ENCODE peak calls at places on chromosomes 1 and 21, in four cellular contexts. One of them, this sample, is unnamed.

GRCh38 chr1:17123196-17124045 is 4.2 kb upstream of the PADI2 start:
- DNase-seq in activated CD4-positive, alpha-beta T cell treated with anti-CD3 and anti-CD28 coated beads for 4 hours: no peak
- DNase-seq in OCI-LY7: no peak
- DNase-seq in lower lobe of right lung: no peak
- DNase-seq in this sample: no peak

GRCh38 chr1:2091611-2092604 is 41.7 kb downstream of the PRKCZ start:
- DNase-seq in activated CD4-positive, alpha-beta T cell treated with anti-CD3 and anti-CD28 coated beads for 4 hours: peak; percentile 40
- DNase-seq in OCI-LY7: peak; percentile 26
- DNase-seq in lower lobe of right lung: no peak
- DNase-seq in this sample: peak; percentile 85

GRCh38 chr1:203504400-203505250 is 10.7 kb downstream of the OPTC start:
- DNase-seq in activated CD4-positive, alpha-beta T cell treated with anti-CD3 and anti-CD28 coated beads for 4 hours: peak; percentile 84
- DNase-seq in OCI-LY7: peak; percentile 81
- DNase-seq in lower lobe of right lung: peak; percentile 82
- DNase-seq in this sample: peak; percentile 89

GRCh38 chr1:117584181-117584580 is 21.7 kb upstream of the TENT5C start:
- DNase-seq in activated CD4-positive, alpha-beta T cell treated with anti-CD3 and anti-CD28 coated beads for 4 hours: no peak
- DNase-seq in OCI-LY7: no peak
- DNase-seq in lower lobe of right lung: no peak
- DNase-seq in this sample: no peak

GRCh38 chr21:45590246-45590725 is 48.0 kb upstream of the SLC19A1 start:
- DNase-seq in activated CD4-positive, alpha-beta T cell treated with anti-CD3 and anti-CD28 coated beads for 4 hours: peak; percentile 73
- DNase-seq in OCI-LY7: peak; percentile 5
- DNase-seq in lower lobe of right lung: peak; percentile 79
- DNase-seq in this sample: peak; percentile 99

GRCh38 chr1:223230161-223230881 is 87.3 kb upstream of the TLR5 start:
- DNase-seq in activated CD4-positive, alpha-beta T cell treated with anti-CD3 and anti-CD28 coated beads for 4 hours: no peak
- DNase-seq in OCI-LY7: no peak
- DNase-seq in lower lobe of right lung: no peak
- DNase-seq in this sample: no peak

GRCh38 chr1:179825798-179826460 is 51.7 kb downstream of the TOR1AIP2 start:
- DNase-seq in activated CD4-positive, alpha-beta T cell treated with anti-CD3 and anti-CD28 coated beads for 4 hours: no peak
- DNase-seq in OCI-LY7: no peak
- DNase-seq in lower lobe of right lung: no peak
- DNase-seq in this sample: no peak

GRCh38 chr1:222644649-222645005 is 26.7 kb downstream of the MIA3 start:
- DNase-seq in activated CD4-positive, alpha-beta T cell treated with anti-CD3 and anti-CD28 coated beads for 4 hours: no peak
- DNase-seq in OCI-LY7: no peak
- DNase-seq in lower lobe of right lung: no peak
- DNase-seq in this sample: no peak

GRCh38 chr1:110070282-110070967 is at the start of gene ALX3:
- DNase-seq in activated CD4-positive, alpha-beta T cell treated with anti-CD3 and anti-CD28 coated beads for 4 hours: no peak
- DNase-seq in OCI-LY7: no peak
- DNase-seq in lower lobe of right lung: no peak
- DNase-seq in this sample: peak; percentile 58

GRCh38 chr1:197210426-197210825 is 57.6 kb upstream of the CRB1 start:
- DNase-seq in activated CD4-positive, alpha-beta T cell treated with anti-CD3 and anti-CD28 coated beads for 4 hours: no peak
- DNase-seq in OCI-LY7: no peak
- DNase-seq in lower lobe of right lung: no peak
- DNase-seq in this sample: no peak

GRCh38 chr1:206658264-206658980 is 23.1 kb downstream of the DYRK3 start:
- DNase-seq in activated CD4-positive, alpha-beta T cell treated with anti-CD3 and anti-CD28 coated beads for 4 hours: peak; percentile 29
- DNase-seq in OCI-LY7: peak; percentile 82
- DNase-seq in lower lobe of right lung: peak; percentile 71
- DNase-seq in this sample: peak; percentile 87

GRCh38 chr1:95068956-95069710 is 3.6 kb downstream of the ALG14 start:
- DNase-seq in activated CD4-positive, alpha-beta T cell treated with anti-CD3 and anti-CD28 coated beads for 4 hours: no peak
- DNase-seq in OCI-LY7: no peak
- DNase-seq in lower lobe of right lung: no peak
- DNase-seq in this sample: no peak

GRCh38 chr1:3923378-3924185 is 23.5 kb upstream of the C1orf174 start:
- DNase-seq in activated CD4-positive, alpha-beta T cell treated with anti-CD3 and anti-CD28 coated beads for 4 hours: no peak
- DNase-seq in OCI-LY7: no peak
- DNase-seq in lower lobe of right lung: peak; percentile 30
- DNase-seq in this sample: no peak

GRCh38 chr1:234546387-234546704 is 63.6 kb downstream of the IRF2BP2 start:
- DNase-seq in activated CD4-positive, alpha-beta T cell treated with anti-CD3 and anti-CD28 coated beads for 4 hours: no peak
- DNase-seq in OCI-LY7: no peak
- DNase-seq in lower lobe of right lung: no peak
- DNase-seq in this sample: no peak

GRCh38 chr1:38614861-38615260 is 244.7 kb downstream of the RRAGC start:
- DNase-seq in activated CD4-positive, alpha-beta T cell treated with anti-CD3 and anti-CD28 coated beads for 4 hours: no peak
- DNase-seq in OCI-LY7: no peak
- DNase-seq in lower lobe of right lung: no peak
- DNase-seq in this sample: no peak

GRCh38 chr1:176815621-176816020 is 348.9 kb downstream of the ASTN1 start:
- DNase-seq in activated CD4-positive, alpha-beta T cell treated with anti-CD3 and anti-CD28 coated beads for 4 hours: no peak
- DNase-seq in OCI-LY7: no peak
- DNase-seq in lower lobe of right lung: no peak
- DNase-seq in this sample: no peak

GRCh38 chr1:5950201-5950895 is 41.9 kb downstream of the NPHP4 start:
- DNase-seq in activated CD4-positive, alpha-beta T cell treated with anti-CD3 and anti-CD28 coated beads for 4 hours: no peak
- DNase-seq in OCI-LY7: no peak
- DNase-seq in lower lobe of right lung: no peak
- DNase-seq in this sample: no peak

GRCh38 chr21:17387030-17387617 is 125.7 kb upstream of the CXADR start:
- DNase-seq in activated CD4-positive, alpha-beta T cell treated with anti-CD3 and anti-CD28 coated beads for 4 hours: peak; percentile 55
- DNase-seq in OCI-LY7: peak; percentile 87
- DNase-seq in lower lobe of right lung: no peak
- DNase-seq in this sample: peak; percentile 54

GRCh38 chr21:43343992-43344886 is 82.7 kb downstream of the SIK1 start:
- DNase-seq in activated CD4-positive, alpha-beta T cell treated with anti-CD3 and anti-CD28 coated beads for 4 hours: no peak
- DNase-seq in OCI-LY7: no peak
- DNase-seq in lower lobe of right lung: peak; percentile 87
- DNase-seq in this sample: no peak

GRCh38 chr21:44911384-44912157 is 9.1 kb downstream of the ITGB2 start:
- DNase-seq in activated CD4-positive, alpha-beta T cell treated with anti-CD3 and anti-CD28 coated beads for 4 hours: no peak
- DNase-seq in OCI-LY7: peak; percentile 48
- DNase-seq in lower lobe of right lung: peak; percentile 87
- DNase-seq in this sample: no peak

GRCh38 chr1:153360190-153360589 is 2.5 kb downstream of the S100A9 start:
- DNase-seq in activated CD4-positive, alpha-beta T cell treated with anti-CD3 and anti-CD28 coated beads for 4 hours: no peak
- DNase-seq in OCI-LY7: no peak
- DNase-seq in lower lobe of right lung: no peak
- DNase-seq in this sample: no peak

GRCh38 chr1:92065042-92065441 is 10.2 kb downstream of the SETSIP start:
- DNase-seq in activated CD4-positive, alpha-beta T cell treated with anti-CD3 and anti-CD28 coated beads for 4 hours: no peak
- DNase-seq in OCI-LY7: peak; percentile 1
- DNase-seq in lower lobe of right lung: no peak
- DNase-seq in this sample: peak; percentile 36

GRCh38 chr1:25503551-25504426 is 39.6 kb upstream of the LDLRAP1 start:
- DNase-seq in activated CD4-positive, alpha-beta T cell treated with anti-CD3 and anti-CD28 coated beads for 4 hours: peak; percentile 70
- DNase-seq in OCI-LY7: peak; percentile 72
- DNase-seq in lower lobe of right lung: peak; percentile 76
- DNase-seq in this sample: peak; percentile 72

GRCh38 chr1:177948336-177948972 is 21.4 kb downstream of the SEC16B start:
- DNase-seq in activated CD4-positive, alpha-beta T cell treated with anti-CD3 and anti-CD28 coated beads for 4 hours: no peak
- DNase-seq in OCI-LY7: peak; percentile 52
- DNase-seq in lower lobe of right lung: no peak
- DNase-seq in this sample: peak; percentile 70

GRCh38 chr1:225888289-225888897 is 553 bp downstream of the LEFTY1 start:
- DNase-seq in activated CD4-positive, alpha-beta T cell treated with anti-CD3 and anti-CD28 coated beads for 4 hours: no peak
- DNase-seq in OCI-LY7: no peak
- DNase-seq in lower lobe of right lung: peak; percentile 29
- DNase-seq in this sample: no peak

GRCh38 chr1:60942896-60943633 is 139.3 kb upstream of the NFIA start:
- DNase-seq in activated CD4-positive, alpha-beta T cell treated with anti-CD3 and anti-CD28 coated beads for 4 hours: no peak
- DNase-seq in OCI-LY7: peak; percentile 19
- DNase-seq in lower lobe of right lung: no peak
- DNase-seq in this sample: no peak

GRCh38 chr21:26709090-26709489 is 136.0 kb upstream of the CYYR1 start:
- DNase-seq in activated CD4-positive, alpha-beta T cell treated with anti-CD3 and anti-CD28 coated beads for 4 hours: no peak
- DNase-seq in OCI-LY7: no peak
- DNase-seq in lower lobe of right lung: no peak
- DNase-seq in this sample: no peak

GRCh38 chr1:93346472-93346991 is 825 bp downstream of the DR1 start:
- DNase-seq in activated CD4-positive, alpha-beta T cell treated with anti-CD3 and anti-CD28 coated beads for 4 hours: no peak
- DNase-seq in OCI-LY7: peak; percentile 56
- DNase-seq in lower lobe of right lung: no peak
- DNase-seq in this sample: no peak

GRCh38 chr1:54135436-54136120 is 17.2 kb downstream of the CDCP2 start:
- DNase-seq in activated CD4-positive, alpha-beta T cell treated with anti-CD3 and anti-CD28 coated beads for 4 hours: no peak
- DNase-seq in OCI-LY7: no peak
- DNase-seq in lower lobe of right lung: no peak
- DNase-seq in this sample: no peak

GRCh38 chr1:224691526-224691925 is 75.4 kb downstream of the CNIH3 start:
- DNase-seq in activated CD4-positive, alpha-beta T cell treated with anti-CD3 and anti-CD28 coated beads for 4 hours: no peak
- DNase-seq in OCI-LY7: no peak
- DNase-seq in lower lobe of right lung: no peak
- DNase-seq in this sample: no peak

GRCh38 chr1:234604726-234605492 is 5.1 kb downstream of the IRF2BP2 start:
- DNase-seq in activated CD4-positive, alpha-beta T cell treated with anti-CD3 and anti-CD28 coated beads for 4 hours: no peak
- DNase-seq in OCI-LY7: no peak
- DNase-seq in lower lobe of right lung: no peak
- DNase-seq in this sample: no peak

GRCh38 chr1:155974208-155975165 is 3.9 kb downstream of the ARHGEF2 start:
- DNase-seq in activated CD4-positive, alpha-beta T cell treated with anti-CD3 and anti-CD28 coated beads for 4 hours: no peak
- DNase-seq in OCI-LY7: no peak
- DNase-seq in lower lobe of right lung: no peak
- DNase-seq in this sample: no peak

GRCh38 chr1:2591581-2592261 is 5.1 kb downstream of the PRXL2B start:
- DNase-seq in activated CD4-positive, alpha-beta T cell treated with anti-CD3 and anti-CD28 coated beads for 4 hours: no peak
- DNase-seq in OCI-LY7: no peak
- DNase-seq in lower lobe of right lung: no peak
- DNase-seq in this sample: no peak

GRCh38 chr1:158037876-158038359 is 44.5 kb downstream of the KIRREL1 start:
- DNase-seq in activated CD4-positive, alpha-beta T cell treated with anti-CD3 and anti-CD28 coated beads for 4 hours: no peak
- DNase-seq in OCI-LY7: no peak
- DNase-seq in lower lobe of right lung: no peak
- DNase-seq in this sample: no peak

GRCh38 chr1:29801003-29801402 is 564.7 kb downstream of the PTPRU start:
- DNase-seq in activated CD4-positive, alpha-beta T cell treated with anti-CD3 and anti-CD28 coated beads for 4 hours: no peak
- DNase-seq in OCI-LY7: no peak
- DNase-seq in lower lobe of right lung: no peak
- DNase-seq in this sample: no peak

GRCh38 chr1:43329995-43330751 is 7.4 kb upstream of the MPL start:
- DNase-seq in activated CD4-positive, alpha-beta T cell treated with anti-CD3 and anti-CD28 coated beads for 4 hours: peak; percentile 47
- DNase-seq in OCI-LY7: no peak
- DNase-seq in lower lobe of right lung: no peak
- DNase-seq in this sample: peak; percentile 58

GRCh38 chr1:118878661-118879060 is 109.5 kb downstream of the TBX15 start:
- DNase-seq in activated CD4-positive, alpha-beta T cell treated with anti-CD3 and anti-CD28 coated beads for 4 hours: no peak
- DNase-seq in OCI-LY7: no peak
- DNase-seq in lower lobe of right lung: no peak
- DNase-seq in this sample: no peak

GRCh38 chr1:196777603-196778002 is 3.0 kb downstream of the CFHR3 start:
- DNase-seq in activated CD4-positive, alpha-beta T cell treated with anti-CD3 and anti-CD28 coated beads for 4 hours: no peak
- DNase-seq in OCI-LY7: no peak
- DNase-seq in lower lobe of right lung: no peak
- DNase-seq in this sample: no peak

GRCh38 chr1:56803561-56804156 is 15.5 kb downstream of the FYB2 start:
- DNase-seq in activated CD4-positive, alpha-beta T cell treated with anti-CD3 and anti-CD28 coated beads for 4 hours: no peak
- DNase-seq in OCI-LY7: peak; percentile 24
- DNase-seq in lower lobe of right lung: no peak
- DNase-seq in this sample: peak; percentile 58

GRCh38 chr1:205343431-205344009 is 13.2 kb downstream of the KLHDC8A start:
- DNase-seq in activated CD4-positive, alpha-beta T cell treated with anti-CD3 and anti-CD28 coated beads for 4 hours: peak; percentile 10
- DNase-seq in OCI-LY7: no peak
- DNase-seq in lower lobe of right lung: no peak
- DNase-seq in this sample: peak; percentile 72